ENCODE peak calls at places on chromosomes 3 and 15, in five cellular contexts. N is effector memory CD8-positive, alpha-beta T cell; U is globus pallidus; K is fibroblast of lung; J is putamen. I is an unnamed sample.

GRCh38 chr15:77819271-77819806 is 186.6 kb upstream of the LINGO1 start:
- DNase-seq in K (no peak), U (no peak), J (peak), N (no peak), I (no peak)

GRCh38 chr3:130941793-130942192 is 47.9 kb downstream of the ATP2C1 start:
- DNase-seq in J (no peak), K (no peak), U (no peak), N (no peak), I (no peak)

GRCh38 chr15:31202953-31203352 is 101.4 kb upstream of the TRPM1 start:
- DNase-seq in N (no peak), J (no peak), K (no peak), U (no peak), I (no peak)

GRCh38 chr3:13107661-13108060 is 34.4 kb upstream of the IQSEC1 start:
- DNase-seq in J (no peak), U (no peak), N (no peak), K (no peak), I (peak)

GRCh38 chr3:29486087-29486486 is 205.2 kb downstream of the RBMS3 start:
- DNase-seq in U (no peak), J (no peak), K (peak), N (no peak), I (no peak)

GRCh38 chr3:121529308-121529707 is 16.5 kb downstream of the POLQ start:
- DNase-seq in J (no peak), N (no peak), K (peak), U (no peak), I (no peak)

GRCh38 chr3:28242519-28242918 is 1.1 kb downstream of the CMC1 start:
- DNase-seq in U (no peak), K (no peak), J (no peak), N (no peak), I (no peak)

GRCh38 chr15:82624008-82624407 is 23.2 kb downstream of the CPEB1 start:
- DNase-seq in J (no peak), K (peak), U (no peak), N (no peak), I (no peak)

GRCh38 chr3:197374951-197375560 is 76.6 kb upstream of the DLG1 start:
- DNase-seq in N (no peak), U (no peak), K (no peak), J (no peak), I (no peak)

GRCh38 chr15:29922191-29922590 is 99.9 kb upstream of the TJP1 start:
- DNase-seq in U (no peak), J (no peak), N (no peak), K (no peak), I (no peak)

GRCh38 chr3:193335031-193335430 is 43.5 kb downstream of the ATP13A5 start:
- DNase-seq in N (no peak), K (peak), U (no peak), J (no peak), I (no peak)

GRCh38 chr15:64284037-64284436 is 71.9 kb downstream of the CSNK1G1 start:
- DNase-seq in N (no peak), J (no peak), U (no peak), K (peak), I (no peak)

GRCh38 chr15:48984811-48985352 is 21.2 kb upstream of the SHC4 start:
- DNase-seq in N (no peak), K (peak), J (no peak), U (no peak), I (peak)

GRCh38 chr15:68997930-68998777 is 16.3 kb upstream of the NOX5 start:
- DNase-seq in U (no peak), N (no peak), K (no peak), J (no peak), I (peak)

GRCh38 chr3:99250272-99250671 is 348.8 kb upstream of the DCBLD2 start:
- DNase-seq in N (no peak), J (no peak), K (peak), U (no peak), I (no peak)

GRCh38 chr3:64666171-64666581 is 21.6 kb downstream of the ADAMTS9 start:
- DNase-seq in K (peak), J (no peak), U (no peak), N (no peak), I (no peak)